ENCODE peak calls at places on chromosome 17, in nine cellular contexts. One of them, this sample, is unnamed.

GRCh38 chr17:27530791-27531391 is 74.6 kb downstream of the KSR1 start:
- DNase-seq in RWPE1: no peak
- DNase-seq in astrocyte of the spinal cord: peak
- DNase-seq in thoracic aorta: no peak
- DNase-seq in BJ: no peak
- DNase-seq in progenitor cell of endocrine pancreas: no peak
- DNase-seq in AG04450: no peak
- DNase-seq in tibial nerve: no peak
- DNase-seq in cardiac muscle cell: no peak
- DNase-seq in this sample: no peak

GRCh38 chr17:27526603-27527002 is 70.4 kb downstream of the KSR1 start:
- DNase-seq in AG04450: no peak
- DNase-seq in tibial nerve: no peak
- DNase-seq in progenitor cell of endocrine pancreas: no peak
- DNase-seq in astrocyte of the spinal cord: peak
- DNase-seq in RWPE1: no peak
- DNase-seq in BJ: no peak
- DNase-seq in cardiac muscle cell: no peak
- DNase-seq in thoracic aorta: no peak
- DNase-seq in this sample: no peak

GRCh38 chr17:49991409-49991808 is 3.6 kb downstream of the DLX3 start:
- DNase-seq in AG04450: no peak
- DNase-seq in tibial nerve: no peak
- DNase-seq in astrocyte of the spinal cord: no peak
- DNase-seq in progenitor cell of endocrine pancreas: no peak
- DNase-seq in BJ: no peak
- DNase-seq in RWPE1: no peak
- DNase-seq in thoracic aorta: no peak
- DNase-seq in cardiac muscle cell: no peak
- DNase-seq in this sample: no peak

GRCh38 chr17:42868338-42868737 is 17.3 kb downstream of the AOC3 start:
- DNase-seq in AG04450: no peak
- DNase-seq in tibial nerve: no peak
- DNase-seq in RWPE1: no peak
- DNase-seq in BJ: no peak
- DNase-seq in thoracic aorta: no peak
- DNase-seq in astrocyte of the spinal cord: no peak
- DNase-seq in cardiac muscle cell: no peak
- DNase-seq in progenitor cell of endocrine pancreas: no peak
- DNase-seq in this sample: no peak

GRCh38 chr17:70984873-70985272 is 815.5 kb downstream of the KCNJ2 start:
- DNase-seq in astrocyte of the spinal cord: no peak
- DNase-seq in thoracic aorta: no peak
- DNase-seq in RWPE1: no peak
- DNase-seq in tibial nerve: no peak
- DNase-seq in progenitor cell of endocrine pancreas: no peak
- DNase-seq in cardiac muscle cell: no peak
- DNase-seq in BJ: no peak
- DNase-seq in AG04450: no peak
- DNase-seq in this sample: no peak

GRCh38 chr17:45253879-45254278 is 8.0 kb downstream of the SPATA32 start:
- DNase-seq in thoracic aorta: no peak
- DNase-seq in BJ: no peak
- DNase-seq in progenitor cell of endocrine pancreas: no peak
- DNase-seq in tibial nerve: no peak
- DNase-seq in AG04450: no peak
- DNase-seq in cardiac muscle cell: no peak
- DNase-seq in astrocyte of the spinal cord: no peak
- DNase-seq in RWPE1: no peak
- DNase-seq in this sample: no peak

GRCh38 chr17:46847204-46848191 is 3.9 kb upstream of the WNT9B start:
- DNase-seq in RWPE1: no peak
- DNase-seq in AG04450: no peak
- DNase-seq in astrocyte of the spinal cord: no peak
- DNase-seq in thoracic aorta: no peak
- DNase-seq in BJ: no peak
- DNase-seq in tibial nerve: no peak
- DNase-seq in cardiac muscle cell: no peak
- DNase-seq in progenitor cell of endocrine pancreas: no peak
- DNase-seq in this sample: no peak

GRCh38 chr17:74357466-74357809 is 4.2 kb downstream of the BTBD17 start:
- DNase-seq in RWPE1: no peak
- DNase-seq in AG04450: no peak
- DNase-seq in cardiac muscle cell: no peak
- DNase-seq in thoracic aorta: no peak
- DNase-seq in astrocyte of the spinal cord: no peak
- DNase-seq in progenitor cell of endocrine pancreas: no peak
- DNase-seq in BJ: no peak
- DNase-seq in tibial nerve: no peak
- DNase-seq in this sample: no peak

GRCh38 chr17:71115669-71115972 is 946.3 kb downstream of the KCNJ2 start:
- DNase-seq in cardiac muscle cell: no peak
- DNase-seq in tibial nerve: no peak
- DNase-seq in AG04450: no peak
- DNase-seq in thoracic aorta: no peak
- DNase-seq in BJ: no peak
- DNase-seq in progenitor cell of endocrine pancreas: no peak
- DNase-seq in RWPE1: no peak
- DNase-seq in astrocyte of the spinal cord: no peak
- DNase-seq in this sample: no peak

GRCh38 chr17:16187642-16188041 is 27.7 kb downstream of the NCOR1 start:
- DNase-seq in RWPE1: no peak
- DNase-seq in cardiac muscle cell: no peak
- DNase-seq in astrocyte of the spinal cord: no peak
- DNase-seq in AG04450: no peak
- DNase-seq in BJ: no peak
- DNase-seq in thoracic aorta: no peak
- DNase-seq in progenitor cell of endocrine pancreas: no peak
- DNase-seq in tibial nerve: no peak
- DNase-seq in this sample: no peak
- TF ChIP-seq CTCF in RWPE1: no peak
- TF ChIP-seq CTCF in cardiac muscle cell: no peak
- TF ChIP-seq CTCF in astrocyte of the spinal cord: no peak
- TF ChIP-seq CTCF in AG04450: no peak
- TF ChIP-seq CTCF in BJ: no peak
- TF ChIP-seq CTCF in thoracic aorta: no peak
- TF ChIP-seq CTCF in progenitor cell of endocrine pancreas: no peak
- TF ChIP-seq CTCF in tibial nerve: no peak
- TF ChIP-seq CTCF in this sample: no peak

GRCh38 chr17:65103431-65103830 is 33.7 kb upstream of the RGS9 start:
- DNase-seq in progenitor cell of endocrine pancreas: no peak
- DNase-seq in cardiac muscle cell: no peak
- DNase-seq in BJ: no peak
- DNase-seq in astrocyte of the spinal cord: no peak
- DNase-seq in AG04450: no peak
- DNase-seq in thoracic aorta: no peak
- DNase-seq in RWPE1: no peak
- DNase-seq in tibial nerve: no peak
- DNase-seq in this sample: no peak
- TF ChIP-seq CTCF in progenitor cell of endocrine pancreas: no peak
- TF ChIP-seq CTCF in cardiac muscle cell: no peak
- TF ChIP-seq CTCF in BJ: no peak
- TF ChIP-seq CTCF in astrocyte of the spinal cord: no peak
- TF ChIP-seq CTCF in AG04450: no peak
- TF ChIP-seq CTCF in thoracic aorta: no peak
- TF ChIP-seq CTCF in RWPE1: no peak
- TF ChIP-seq CTCF in tibial nerve: no peak
- TF ChIP-seq CTCF in this sample: no peak

GRCh38 chr17:4174556-4174955 is 31.6 kb downstream of the CYB5D2 start:
- DNase-seq in progenitor cell of endocrine pancreas: no peak
- DNase-seq in tibial nerve: no peak
- DNase-seq in thoracic aorta: no peak
- DNase-seq in BJ: no peak
- DNase-seq in cardiac muscle cell: no peak
- DNase-seq in RWPE1: no peak
- DNase-seq in astrocyte of the spinal cord: no peak
- DNase-seq in AG04450: no peak
- DNase-seq in this sample: no peak

GRCh38 chr17:4170639-4171280 is 27.8 kb downstream of the CYB5D2 start:
- DNase-seq in astrocyte of the spinal cord: no peak
- DNase-seq in AG04450: no peak
- DNase-seq in BJ: no peak
- DNase-seq in thoracic aorta: no peak
- DNase-seq in RWPE1: no peak
- DNase-seq in progenitor cell of endocrine pancreas: no peak
- DNase-seq in cardiac muscle cell: no peak
- DNase-seq in tibial nerve: no peak
- DNase-seq in this sample: no peak

GRCh38 chr17:4175921-4176802 is 33.2 kb downstream of the CYB5D2 start:
- DNase-seq in progenitor cell of endocrine pancreas: no peak
- DNase-seq in tibial nerve: no peak
- DNase-seq in AG04450: no peak
- DNase-seq in cardiac muscle cell: peak
- DNase-seq in BJ: peak
- DNase-seq in RWPE1: no peak
- DNase-seq in thoracic aorta: no peak
- DNase-seq in astrocyte of the spinal cord: peak
- DNase-seq in this sample: no peak

GRCh38 chr17:4173771-4174170 is 30.8 kb downstream of the CYB5D2 start:
- DNase-seq in BJ: no peak
- DNase-seq in tibial nerve: no peak
- DNase-seq in astrocyte of the spinal cord: no peak
- DNase-seq in RWPE1: no peak
- DNase-seq in thoracic aorta: no peak
- DNase-seq in progenitor cell of endocrine pancreas: no peak
- DNase-seq in AG04450: no peak
- DNase-seq in cardiac muscle cell: no peak
- DNase-seq in this sample: no peak

GRCh38 chr17:4172356-4172755 is 29.4 kb downstream of the CYB5D2 start:
- DNase-seq in astrocyte of the spinal cord: no peak
- DNase-seq in RWPE1: no peak
- DNase-seq in progenitor cell of endocrine pancreas: no peak
- DNase-seq in tibial nerve: no peak
- DNase-seq in AG04450: no peak
- DNase-seq in cardiac muscle cell: no peak
- DNase-seq in BJ: no peak
- DNase-seq in thoracic aorta: no peak
- DNase-seq in this sample: no peak
- TF ChIP-seq CTCF in astrocyte of the spinal cord: no peak
- TF ChIP-seq CTCF in RWPE1: no peak
- TF ChIP-seq CTCF in progenitor cell of endocrine pancreas: no peak
- TF ChIP-seq CTCF in tibial nerve: no peak
- TF ChIP-seq CTCF in AG04450: no peak
- TF ChIP-seq CTCF in cardiac muscle cell: no peak
- TF ChIP-seq CTCF in BJ: no peak
- TF ChIP-seq CTCF in thoracic aorta: no peak
- TF ChIP-seq CTCF in this sample: no peak

GRCh38 chr17:54172096-54172495 is 349.4 kb downstream of the KIF2B start:
- DNase-seq in BJ: no peak
- DNase-seq in RWPE1: no peak
- DNase-seq in astrocyte of the spinal cord: no peak
- DNase-seq in tibial nerve: no peak
- DNase-seq in progenitor cell of endocrine pancreas: no peak
- DNase-seq in cardiac muscle cell: no peak
- DNase-seq in AG04450: no peak
- DNase-seq in thoracic aorta: no peak
- DNase-seq in this sample: no peak

GRCh38 chr17:54177606-54178308 is 355.0 kb downstream of the KIF2B start:
- DNase-seq in thoracic aorta: no peak
- DNase-seq in astrocyte of the spinal cord: no peak
- DNase-seq in progenitor cell of endocrine pancreas: no peak
- DNase-seq in RWPE1: no peak
- DNase-seq in tibial nerve: no peak
- DNase-seq in AG04450: no peak
- DNase-seq in BJ: no peak
- DNase-seq in cardiac muscle cell: no peak
- DNase-seq in this sample: no peak

DNA sequence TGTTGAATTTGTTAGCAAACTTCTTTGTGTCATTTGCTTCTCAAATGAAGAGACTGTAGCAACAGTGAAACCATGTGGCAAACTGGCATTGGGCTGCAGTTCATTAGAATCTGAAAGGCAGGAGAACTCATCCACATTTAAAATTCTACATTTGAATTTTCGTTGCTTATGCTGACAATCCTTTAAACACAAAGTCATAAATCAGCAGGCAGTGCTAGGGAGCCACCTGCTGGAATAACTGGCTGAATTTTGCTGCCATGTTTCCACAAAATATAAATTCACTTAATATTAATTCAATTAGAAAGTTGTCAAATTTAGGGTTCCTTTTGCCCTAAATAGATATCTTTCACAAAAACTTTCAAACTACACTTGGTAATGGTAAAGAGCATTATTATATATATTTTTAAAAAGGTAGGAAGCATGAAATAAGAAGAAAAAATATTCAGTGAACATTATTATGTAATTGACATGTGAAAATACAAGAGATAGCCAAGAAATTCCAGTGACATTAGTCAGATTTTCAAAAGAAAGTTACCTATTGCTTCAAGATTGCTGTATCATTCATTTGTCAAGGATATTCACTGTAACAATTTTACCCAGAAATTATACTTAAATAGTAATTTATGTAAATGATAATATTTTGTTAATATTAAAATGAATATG is 350.1 kb downstream of the KIF2B start:
- DNase-seq in astrocyte of the spinal cord: peak
- DNase-seq in RWPE1: peak
- DNase-seq in tibial nerve: no peak
- DNase-seq in cardiac muscle cell: peak
- DNase-seq in progenitor cell of endocrine pancreas: no peak
- DNase-seq in BJ: no peak
- DNase-seq in AG04450: no peak
- DNase-seq in thoracic aorta: no peak
- DNase-seq in this sample: no peak
- TF ChIP-seq CTCF in astrocyte of the spinal cord: peak
- TF ChIP-seq CTCF in RWPE1: peak
- TF ChIP-seq CTCF in tibial nerve: no peak
- TF ChIP-seq CTCF in cardiac muscle cell: peak
- TF ChIP-seq CTCF in progenitor cell of endocrine pancreas: peak
- TF ChIP-seq CTCF in BJ: peak
- TF ChIP-seq CTCF in AG04450: no peak
- TF ChIP-seq CTCF in thoracic aorta: peak
- TF ChIP-seq CTCF in this sample: no peak

GRCh38 chr17:1714488-1714979 is 4.4 kb upstream of the TLCD2 start:
- DNase-seq in astrocyte of the spinal cord: peak
- DNase-seq in BJ: peak
- DNase-seq in thoracic aorta: peak
- DNase-seq in tibial nerve: peak
- DNase-seq in AG04450: peak
- DNase-seq in progenitor cell of endocrine pancreas: peak
- DNase-seq in RWPE1: peak
- DNase-seq in cardiac muscle cell: peak
- DNase-seq in this sample: peak

GRCh38 chr17:1714980-1715802 is 5.0 kb upstream of the TLCD2 start:
- DNase-seq in BJ: peak
- DNase-seq in tibial nerve: peak
- DNase-seq in cardiac muscle cell: peak
- DNase-seq in thoracic aorta: peak
- DNase-seq in AG04450: peak
- DNase-seq in astrocyte of the spinal cord: peak
- DNase-seq in RWPE1: peak
- DNase-seq in progenitor cell of endocrine pancreas: peak
- DNase-seq in this sample: no peak

GRCh38 chr17:1712271-1712670 is 2.1 kb upstream of the TLCD2 start:
- DNase-seq in AG04450: no peak
- DNase-seq in tibial nerve: no peak
- DNase-seq in astrocyte of the spinal cord: no peak
- DNase-seq in BJ: no peak
- DNase-seq in cardiac muscle cell: no peak
- DNase-seq in thoracic aorta: no peak
- DNase-seq in RWPE1: no peak
- DNase-seq in progenitor cell of endocrine pancreas: no peak
- DNase-seq in this sample: no peak

GRCh38 chr17:1713160-1713877 is 3.1 kb upstream of the TLCD2 start:
- DNase-seq in cardiac muscle cell: no peak
- DNase-seq in RWPE1: no peak
- DNase-seq in progenitor cell of endocrine pancreas: no peak
- DNase-seq in BJ: no peak
- DNase-seq in AG04450: no peak
- DNase-seq in tibial nerve: no peak
- DNase-seq in astrocyte of the spinal cord: no peak
- DNase-seq in thoracic aorta: no peak
- DNase-seq in this sample: no peak

GRCh38 chr17:1713878-1714487 is 3.8 kb upstream of the TLCD2 start:
- DNase-seq in tibial nerve: no peak
- DNase-seq in thoracic aorta: no peak
- DNase-seq in astrocyte of the spinal cord: no peak
- DNase-seq in AG04450: no peak
- DNase-seq in BJ: no peak
- DNase-seq in cardiac muscle cell: peak
- DNase-seq in progenitor cell of endocrine pancreas: peak
- DNase-seq in RWPE1: peak
- DNase-seq in this sample: no peak
- TF ChIP-seq CTCF in tibial nerve: no peak
- TF ChIP-seq CTCF in thoracic aorta: no peak
- TF ChIP-seq CTCF in astrocyte of the spinal cord: peak
- TF ChIP-seq CTCF in AG04450: peak
- TF ChIP-seq CTCF in BJ: peak
- TF ChIP-seq CTCF in cardiac muscle cell: peak
- TF ChIP-seq CTCF in progenitor cell of endocrine pancreas: peak
- TF ChIP-seq CTCF in RWPE1: peak
- TF ChIP-seq CTCF in this sample: no peak

This sample was measured in mesothelial cell of epicardium.